ENCODE peak calls at places on chromosomes 7 and 10, in eight cellular contexts. L, R, W, T, Y, A, E and N are unnamed samples.

GRCh38 chr10:96921655-96922054 is 89.6 kb downstream of the LCOR start:
- DNase-seq in L (no peak), R (no peak), W (no peak), T (no peak), Y (no peak), A (no peak), E (no peak), N (no peak)

GRCh38 chr7:128247640-128248194 is 6.6 kb downstream of the LEP start:
- DNase-seq in L (no peak), R (peak), W (peak), T (no peak), Y (peak), A (no peak), E (no peak), N (peak)

GRCh38 chr10:124280916-124281315 is 137.8 kb downstream of the OAT start:
- DNase-seq in L (no peak), R (no peak), W (no peak), T (no peak), Y (no peak), A (no peak), E (no peak), N (no peak)

GRCh38 chr10:128480601-128481000 is 354.4 kb upstream of the MKI67 start:
- DNase-seq in L (no peak), R (no peak), W (no peak), T (no peak), Y (no peak), A (no peak), E (no peak), N (no peak)

GRCh38 chr10:101623528-101623927 is 35.4 kb downstream of the DPCD start:
- DNase-seq in L (no peak), R (no peak), W (no peak), T (no peak), Y (no peak), A (no peak), E (no peak), N (no peak)

GRCh38 chr7:137169282-137169698 is 174.2 kb downstream of the PTN start:
- DNase-seq in L (no peak), R (peak), W (peak), T (no peak), Y (peak), A (no peak), E (peak), N (peak)

GRCh38 chr10:69697006-69697405 is 67.0 kb downstream of the FAM241B start:
- DNase-seq in L (no peak), R (no peak), W (no peak), T (no peak), Y (no peak), A (no peak), E (no peak), N (no peak)

GRCh38 chr10:91088300-91089140 is 131.9 kb upstream of the PCGF5 start:
- DNase-seq in L (no peak), R (no peak), W (peak), T (no peak), Y (peak), A (peak), E (no peak), N (peak)

GRCh38 chr7:92926697-92927044 is 90.3 kb upstream of the CDK6 start:
- DNase-seq in L (no peak), R (no peak), W (no peak), T (no peak), Y (no peak), A (no peak), E (no peak), N (no peak)

GRCh38 chr7:100584677-100585510 is 1.0 kb downstream of the LRCH4 start:
- DNase-seq in L (no peak), R (peak), W (peak), T (no peak), Y (peak), A (no peak), E (peak), N (peak)

GRCh38 chr7:49038821-49039358 is 114.5 kb downstream of the CDC14C start:
- DNase-seq in L (no peak), R (no peak), W (no peak), T (no peak), Y (no peak), A (no peak), E (no peak), N (no peak)

GRCh38 chr7:115864082-115864481 is 166.5 kb downstream of the TFEC start:
- DNase-seq in L (no peak), R (no peak), W (no peak), T (no peak), Y (no peak), A (no peak), E (no peak), N (no peak)

GRCh38 chr10:11882646-11883375 is 59.7 kb downstream of the PROSER2 start:
- DNase-seq in L (no peak), R (no peak), W (no peak), T (no peak), Y (no peak), A (no peak), E (no peak), N (no peak)

GRCh38 chr10:61628199-61628874 is 34.4 kb upstream of the CABCOCO1 start:
- DNase-seq in L (no peak), R (peak), W (peak), T (no peak), Y (peak), A (no peak), E (no peak), N (peak)

GRCh38 chr7:115274-115911 is 77.0 kb upstream of the FAM20C start:
- DNase-seq in L (no peak), R (no peak), W (peak), T (no peak), Y (peak), A (no peak), E (no peak), N (peak)

GRCh38 chr10:77837248-77837924 is 89.2 kb downstream of the DLG5 start:
- DNase-seq in L (peak), R (peak), W (peak), T (peak), Y (peak), A (no peak), E (peak), N (peak)

GRCh38 chr7:37964196-37964595 is 43.8 kb downstream of the EPDR1 start:
- DNase-seq in L (no peak), R (no peak), W (no peak), T (no peak), Y (no peak), A (no peak), E (no peak), N (no peak)

GRCh38 chr7:47950714-47951113 is 2.4 kb upstream of the PKD1L1 start:
- DNase-seq in L (no peak), R (no peak), W (no peak), T (no peak), Y (peak), A (no peak), E (no peak), N (peak)

GRCh38 chr7:40199076-40199802 is 64.4 kb downstream of the SUGCT start:
- DNase-seq in L (no peak), R (peak), W (peak), T (no peak), Y (peak), A (no peak), E (no peak), N (peak)

GRCh38 chr10:90175161-90175681 is 473.8 kb downstream of the KIF20B start:
- DNase-seq in L (no peak), R (peak), W (no peak), T (no peak), Y (no peak), A (no peak), E (no peak), N (no peak)

GRCh38 chr10:79601939-79602338 is 8.8 kb upstream of the SFTPA1 start:
- DNase-seq in L (no peak), R (no peak), W (no peak), T (no peak), Y (no peak), A (no peak), E (no peak), N (no peak)

GRCh38 chr7:2044883-2045471 is 187.8 kb downstream of the MAD1L1 start:
- DNase-seq in L (no peak), R (no peak), W (no peak), T (no peak), Y (no peak), A (no peak), E (no peak), N (no peak)

GRCh38 chr10:3109196-3109595 is 41.8 kb downstream of the PFKP start:
- DNase-seq in L (no peak), R (no peak), W (no peak), T (no peak), Y (no peak), A (no peak), E (no peak), N (no peak)

GRCh38 chr7:1742555-1743303 is 72.7 kb downstream of the ELFN1 start:
- DNase-seq in L (no peak), R (no peak), W (peak), T (no peak), Y (peak), A (no peak), E (peak), N (peak)

GRCh38 chr7:113774182-113774807 is 144.5 kb downstream of the PPP1R3A start:
- DNase-seq in L (no peak), R (peak), W (peak), T (no peak), Y (peak), A (no peak), E (peak), N (peak)

GRCh38 chr7:55071411-55072188 is 52.8 kb downstream of the EGFR start:
- DNase-seq in L (no peak), R (peak), W (no peak), T (no peak), Y (peak), A (no peak), E (no peak), N (no peak)

GRCh38 chr7:138091073-138091472 is 14.8 kb downstream of the AKR1D1 start:
- DNase-seq in L (no peak), R (no peak), W (no peak), T (no peak), Y (peak), A (no peak), E (no peak), N (no peak)

GRCh38 chr10:116024479-116024878 is 248.5 kb downstream of the GFRA1 start:
- DNase-seq in L (no peak), R (no peak), W (no peak), T (no peak), Y (no peak), A (no peak), E (no peak), N (no peak)

GRCh38 chr7:85185355-85186082 is 1.3 kb downstream of the SEMA3D start:
- DNase-seq in L (no peak), R (peak), W (peak), T (no peak), Y (peak), A (peak), E (peak), N (peak)

GRCh38 chr7:16811555-16811954 is 6.8 kb upstream of the AGR2 start:
- DNase-seq in L (no peak), R (peak), W (peak), T (no peak), Y (peak), A (no peak), E (no peak), N (peak)

GRCh38 chr7:3917466-3917865 is 616.4 kb downstream of the SDK1 start:
- DNase-seq in L (no peak), R (no peak), W (no peak), T (no peak), Y (no peak), A (no peak), E (no peak), N (no peak)

GRCh38 chr10:123687758-123688157 is 21.6 kb downstream of the GPR26 start:
- DNase-seq in L (no peak), R (no peak), W (no peak), T (no peak), Y (no peak), A (no peak), E (no peak), N (no peak)

GRCh38 chr10:22542773-22543172 is 171.6 kb downstream of the PIP4K2A start:
- DNase-seq in L (no peak), R (no peak), W (no peak), T (no peak), Y (no peak), A (no peak), E (no peak), N (no peak)

GRCh38 chr10:19917756-19918478 is 101.7 kb downstream of the PLXDC2 start:
- DNase-seq in L (no peak), R (peak), W (peak), T (no peak), Y (peak), A (no peak), E (no peak), N (no peak)

GRCh38 chr7:39952378-39952777 is 2.3 kb downstream of the CDK13 start:
- DNase-seq in L (no peak), R (peak), W (peak), T (no peak), Y (peak), A (no peak), E (no peak), N (peak)

GRCh38 chr7:96093435-96093834 is 228.5 kb downstream of the SLC25A13 start:
- DNase-seq in L (no peak), R (peak), W (peak), T (no peak), Y (peak), A (no peak), E (no peak), N (peak)

GRCh38 chr7:107564553-107565298 is 955 bp downstream of the DUS4L start:
- DNase-seq in L (no peak), R (peak), W (peak), T (no peak), Y (peak), A (no peak), E (no peak), N (peak)

GRCh38 chr10:100046088-100046487 is 35.6 kb downstream of the CPN1 start:
- DNase-seq in L (peak), R (peak), W (peak), T (peak), Y (peak), A (peak), E (peak), N (peak)